ENCODE peak calls at places on chromosomes 1 and 21, in six cellular contexts. One of them, this sample, is unnamed. For H3K27me3, the result is how much of the 10 kb centered on the place peaks cover.

GRCh38 chr1:161182214-161182613 is 4.9 kb upstream of the B4GALT3 start:
- DNase-seq in kidney epithelial cell: no peak
- DNase-seq in Panc1: no peak
- DNase-seq in prostate gland: no peak
- DNase-seq in fibroblast of lung: peak
- DNase-seq in astrocyte: peak
- DNase-seq in this sample: peak

GRCh38 chr1:94239796-94240195 is 2.4 kb upstream of the ARHGAP29 start:
- DNase-seq in kidney epithelial cell: no peak
- DNase-seq in Panc1: no peak
- DNase-seq in prostate gland: no peak
- DNase-seq in fibroblast of lung: no peak
- DNase-seq in astrocyte: no peak
- DNase-seq in this sample: no peak

GRCh38 chr1:81834268-81834667 is 33.5 kb downstream of the ADGRL2 start:
- DNase-seq in kidney epithelial cell: no peak
- DNase-seq in Panc1: no peak
- DNase-seq in prostate gland: no peak
- DNase-seq in fibroblast of lung: peak
- DNase-seq in astrocyte: peak
- DNase-seq in this sample: no peak

GRCh38 chr21:44955803-44956175 is 16.0 kb downstream of the SLX9 start:
- DNase-seq in kidney epithelial cell: no peak
- DNase-seq in Panc1: no peak
- DNase-seq in prostate gland: no peak
- DNase-seq in fibroblast of lung: no peak
- DNase-seq in astrocyte: no peak
- DNase-seq in this sample: no peak

GRCh38 chr1:31239653-31240241 is at the start of gene NKAIN1:
- DNase-seq in kidney epithelial cell: no peak
- DNase-seq in Panc1: no peak
- DNase-seq in prostate gland: no peak
- DNase-seq in fibroblast of lung: peak
- DNase-seq in astrocyte: peak
- DNase-seq in this sample: no peak

GRCh38 chr1:8397511-8397910 is 79.6 kb downstream of the SLC45A1 start:
- DNase-seq in kidney epithelial cell: no peak
- DNase-seq in Panc1: no peak
- DNase-seq in prostate gland: no peak
- DNase-seq in fibroblast of lung: no peak
- DNase-seq in astrocyte: no peak
- DNase-seq in this sample: no peak

GRCh38 chr1:243595527-243596206 is 254.4 kb downstream of the AKT3 start:
- DNase-seq in kidney epithelial cell: no peak
- DNase-seq in Panc1: no peak
- DNase-seq in prostate gland: no peak
- DNase-seq in fibroblast of lung: peak
- DNase-seq in astrocyte: peak
- DNase-seq in this sample: peak

GRCh38 chr21:37734846-37735245 is 181.4 kb downstream of the KCNJ6 start:
- DNase-seq in kidney epithelial cell: no peak
- DNase-seq in Panc1: no peak
- DNase-seq in prostate gland: no peak
- DNase-seq in fibroblast of lung: no peak
- DNase-seq in astrocyte: no peak
- DNase-seq in this sample: no peak

GRCh38 chr1:172977296-172978027 is 73.3 kb downstream of the TNFSF18 start:
- DNase-seq in kidney epithelial cell: no peak
- DNase-seq in Panc1: no peak
- DNase-seq in prostate gland: no peak
- DNase-seq in fibroblast of lung: no peak
- DNase-seq in astrocyte: no peak
- DNase-seq in this sample: no peak

GRCh38 chr1:162627662-162628296 is 4.5 kb upstream of the DDR2 start:
- DNase-seq in kidney epithelial cell: no peak
- DNase-seq in Panc1: no peak
- DNase-seq in prostate gland: no peak
- DNase-seq in fibroblast of lung: peak
- DNase-seq in astrocyte: no peak
- DNase-seq in this sample: peak

GRCh38 chr1:1291023-1291528 is 10.8 kb downstream of the SCNN1D start:
- DNase-seq in kidney epithelial cell: no peak
- DNase-seq in Panc1: no peak
- DNase-seq in prostate gland: no peak
- DNase-seq in fibroblast of lung: no peak
- DNase-seq in astrocyte: no peak
- DNase-seq in this sample: no peak

GRCh38 chr1:151832318-151832984 is 849 bp upstream of the RORC start:
- DNase-seq in kidney epithelial cell: no peak
- DNase-seq in Panc1: no peak
- DNase-seq in prostate gland: peak
- DNase-seq in fibroblast of lung: no peak
- DNase-seq in astrocyte: no peak
- DNase-seq in this sample: peak

GRCh38 chr1:66764994-66765578 is 12.8 kb downstream of the DYNLT5 start:
- DNase-seq in kidney epithelial cell: no peak
- DNase-seq in Panc1: peak
- DNase-seq in prostate gland: peak
- DNase-seq in fibroblast of lung: peak
- DNase-seq in astrocyte: peak
- DNase-seq in this sample: peak

GRCh38 chr1:109258481-109259466 is 9.4 kb downstream of the CELSR2 start:
- DNase-seq in kidney epithelial cell: no peak
- DNase-seq in Panc1: no peak
- DNase-seq in prostate gland: no peak
- DNase-seq in fibroblast of lung: no peak
- DNase-seq in astrocyte: no peak
- DNase-seq in this sample: no peak

GRCh38 chr1:48776400-48777218 is at the start of gene BEND5:
- DNase-seq in kidney epithelial cell: no peak
- DNase-seq in Panc1: no peak
- DNase-seq in prostate gland: peak
- DNase-seq in fibroblast of lung: peak
- DNase-seq in astrocyte: peak
- DNase-seq in this sample: no peak

GRCh38 chr1:243977104-243977503 is 74.0 kb upstream of the ZBTB18 start:
- DNase-seq in kidney epithelial cell: no peak
- DNase-seq in Panc1: no peak
- DNase-seq in prostate gland: no peak
- DNase-seq in fibroblast of lung: peak
- DNase-seq in astrocyte: peak
- DNase-seq in this sample: no peak

GRCh38 chr1:246569248-246570238 is 3.3 kb downstream of the CNST start:
- DNase-seq in kidney epithelial cell: no peak
- DNase-seq in Panc1: peak
- DNase-seq in prostate gland: no peak
- DNase-seq in fibroblast of lung: no peak
- DNase-seq in astrocyte: peak
- DNase-seq in this sample: peak
- H3K4me3 ChIP-seq in kidney epithelial cell: no peak
- H3K4me3 ChIP-seq in Panc1: no peak
- H3K4me3 ChIP-seq in prostate gland: no peak
- H3K4me3 ChIP-seq in fibroblast of lung: no peak
- H3K4me3 ChIP-seq in astrocyte: no peak
- H3K4me3 ChIP-seq in this sample: no peak

GRCh38 chr1:107963601-107964396 is 1.2 kb downstream of the VAV3 start:
- DNase-seq in kidney epithelial cell: no peak
- DNase-seq in Panc1: no peak
- DNase-seq in prostate gland: peak
- DNase-seq in fibroblast of lung: peak
- DNase-seq in astrocyte: no peak
- DNase-seq in this sample: peak

GRCh38 chr1:107964397-107965111 is 426 bp downstream of the VAV3 start:
- DNase-seq in kidney epithelial cell: no peak
- DNase-seq in Panc1: no peak
- DNase-seq in prostate gland: peak
- DNase-seq in fibroblast of lung: peak
- DNase-seq in astrocyte: peak
- DNase-seq in this sample: peak

GRCh38 chr1:107963009-107963408 is 2.0 kb downstream of the VAV3 start:
- DNase-seq in kidney epithelial cell: no peak
- DNase-seq in Panc1: no peak
- DNase-seq in prostate gland: no peak
- DNase-seq in fibroblast of lung: no peak
- DNase-seq in astrocyte: no peak
- DNase-seq in this sample: no peak

GRCh38 chr1:107966550-107966949 is 1.6 kb upstream of the VAV3 start:
- DNase-seq in kidney epithelial cell: no peak
- DNase-seq in Panc1: no peak
- DNase-seq in prostate gland: no peak
- DNase-seq in fibroblast of lung: no peak
- DNase-seq in astrocyte: no peak
- DNase-seq in this sample: no peak

DNA sequence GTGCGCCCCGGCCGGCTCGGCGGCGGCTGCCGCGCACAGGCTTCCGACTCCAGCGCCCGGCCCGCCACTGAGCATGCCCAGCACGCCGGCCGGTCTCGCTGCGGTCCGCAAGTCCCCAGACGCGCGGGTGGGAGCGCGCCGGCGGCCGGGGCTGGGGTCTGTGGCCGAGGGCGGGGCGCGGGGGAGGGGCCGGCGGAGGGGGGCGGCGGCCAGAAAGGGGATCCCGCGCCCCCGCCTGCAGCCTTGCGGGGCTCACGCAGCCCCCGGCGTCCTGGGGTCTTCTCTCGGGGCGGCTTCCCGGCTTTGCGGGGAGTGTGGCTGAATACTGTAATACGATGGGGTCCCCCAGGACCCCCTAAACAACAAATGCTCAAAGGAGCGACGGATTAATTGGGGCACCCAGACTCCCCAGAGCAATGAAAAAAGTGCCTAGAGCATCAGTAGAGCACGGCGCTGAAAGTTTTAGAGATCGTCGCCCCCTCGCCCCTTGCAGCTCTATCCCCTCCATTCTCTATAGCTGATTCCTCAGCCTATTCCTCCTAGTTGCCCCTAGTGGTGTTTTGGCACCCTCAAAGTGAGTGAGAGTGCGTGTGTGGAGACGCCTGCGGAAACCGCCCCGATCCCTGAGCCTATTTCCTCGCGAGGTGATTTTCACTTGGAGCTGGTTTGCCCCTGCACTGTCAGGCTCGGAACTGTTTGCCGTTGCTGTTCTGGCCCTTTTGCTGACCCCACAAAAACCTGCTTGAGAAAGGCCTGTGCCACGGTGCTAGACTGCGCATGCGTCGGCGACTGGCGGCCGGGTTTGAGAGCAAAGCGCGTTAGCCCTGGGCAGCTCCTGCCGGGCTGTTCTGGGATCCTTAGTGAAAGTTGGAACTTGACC is at the start of gene VAV3:
- DNase-seq in kidney epithelial cell: peak
- DNase-seq in Panc1: no peak
- DNase-seq in prostate gland: peak
- DNase-seq in fibroblast of lung: peak
- DNase-seq in astrocyte: peak
- DNase-seq in this sample: peak
- TF ChIP-seq CTCF in kidney epithelial cell: no peak
- TF ChIP-seq CTCF in Panc1: no peak
- TF ChIP-seq CTCF in prostate gland: no peak
- TF ChIP-seq CTCF in fibroblast of lung: no peak
- TF ChIP-seq CTCF in astrocyte: peak
- TF ChIP-seq CTCF in this sample: no peak

DNA sequence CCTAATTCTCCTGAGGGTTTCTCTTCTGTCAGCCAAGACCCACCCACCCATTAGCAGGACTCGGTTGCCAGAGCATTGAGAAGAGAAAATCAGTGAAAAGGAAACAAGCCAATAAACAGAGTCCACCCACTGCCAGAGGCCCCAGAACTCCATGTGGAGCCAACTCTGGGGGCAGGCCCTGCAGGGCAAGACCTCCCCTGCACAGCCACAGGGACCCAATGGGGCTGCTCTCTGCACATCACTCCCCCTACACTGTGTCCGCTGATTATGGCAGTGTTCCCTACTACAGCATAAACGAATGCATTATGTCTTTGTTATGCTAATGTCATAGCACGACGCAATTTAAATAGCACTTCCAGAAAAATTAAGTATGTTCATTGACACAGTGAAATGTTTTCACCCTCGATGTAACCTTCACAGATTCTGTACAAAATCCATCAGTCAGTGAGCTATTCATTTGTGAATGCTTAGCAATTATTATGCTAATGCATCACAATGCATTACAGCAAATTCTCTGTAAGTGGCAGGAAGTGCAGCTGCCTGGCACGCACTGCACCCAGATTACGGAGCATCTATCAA is 56.5 kb downstream of the GRIK3 start:
- DNase-seq in kidney epithelial cell: no peak
- DNase-seq in Panc1: no peak
- DNase-seq in prostate gland: no peak
- DNase-seq in fibroblast of lung: no peak
- DNase-seq in astrocyte: no peak
- DNase-seq in this sample: no peak
- H3K27me3 ChIP-seq in kidney epithelial cell: under half
- H3K27me3 ChIP-seq in Panc1: under half
- H3K27me3 ChIP-seq in prostate gland: under half
- H3K27me3 ChIP-seq in fibroblast of lung: under half
- H3K27me3 ChIP-seq in astrocyte: under half
- H3K27me3 ChIP-seq in this sample: under half

DNA sequence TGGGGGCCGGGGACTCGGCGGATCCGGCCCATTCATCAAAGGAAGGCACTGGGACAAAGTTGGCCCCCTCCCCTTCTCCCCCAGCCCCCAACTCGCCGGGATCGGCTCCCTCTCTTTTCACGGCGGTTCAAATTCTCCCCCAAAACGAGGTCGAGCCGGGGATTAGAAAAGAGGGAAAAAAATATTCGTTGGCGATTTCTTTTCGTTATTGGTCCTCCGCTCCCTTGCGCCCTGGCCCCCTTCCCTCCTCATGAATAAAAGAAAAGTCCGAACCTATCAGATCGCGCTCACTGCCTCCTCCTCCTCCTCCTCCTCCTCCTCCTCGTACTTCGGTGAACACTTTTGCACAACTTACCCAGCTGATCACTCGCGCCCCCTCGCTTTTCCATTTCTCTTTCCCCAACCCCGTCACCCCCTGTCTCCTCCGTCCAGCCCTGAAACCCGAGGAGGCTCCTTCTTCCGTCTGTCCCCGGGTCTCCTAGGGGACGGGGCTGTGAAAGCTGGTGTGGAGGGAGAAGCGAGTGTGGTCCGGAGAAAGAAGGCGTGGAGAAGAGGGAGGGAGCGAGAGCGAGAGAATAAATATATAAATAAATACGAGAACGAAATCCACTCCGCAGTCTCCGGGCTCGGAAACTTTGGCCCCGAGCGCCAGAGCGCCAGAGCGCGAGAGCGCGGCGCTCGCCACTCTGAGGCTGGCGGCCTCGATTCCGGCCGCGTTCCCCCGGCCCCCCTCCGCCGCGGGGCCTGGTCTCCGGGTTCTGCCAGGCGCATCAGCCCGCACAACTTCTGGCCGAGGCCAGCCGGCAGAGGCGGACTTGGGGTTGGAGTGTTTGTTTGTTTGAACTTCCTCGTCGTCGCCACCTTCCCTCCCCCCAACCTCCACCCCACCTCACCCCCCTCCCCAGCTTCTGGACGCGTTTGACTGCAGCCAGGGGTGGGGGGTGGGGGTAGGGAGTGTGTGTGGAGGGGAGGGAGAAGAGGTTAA is at the start of gene PAX7:
- DNase-seq in kidney epithelial cell: no peak
- DNase-seq in Panc1: no peak
- DNase-seq in prostate gland: no peak
- DNase-seq in fibroblast of lung: no peak
- DNase-seq in astrocyte: no peak
- DNase-seq in this sample: no peak
- H3K4me3 ChIP-seq in kidney epithelial cell: no peak
- H3K4me3 ChIP-seq in Panc1: peak
- H3K4me3 ChIP-seq in prostate gland: no peak
- H3K4me3 ChIP-seq in fibroblast of lung: no peak
- H3K4me3 ChIP-seq in astrocyte: no peak
- H3K4me3 ChIP-seq in this sample: no peak

This sample was measured in bronchial epithelial cell.